ENCODE peak calls at places on chromosomes 6 and 20, in five cellular contexts. One of them, this sample, is unnamed.

GRCh38 chr6:155341130-155341828 is 27.0 kb upstream of the TFB1M start:
- DNase-seq in activated T-helper 1 cell treated with Interleukin-2 at 50 U/mL for 16 hours: no peak
- DNase-seq in kidney tubule cell: peak
- DNase-seq in amygdala: no peak
- DNase-seq in B cell: no peak
- DNase-seq in this sample: no peak

GRCh38 chr6:40492126-40492525 is 95.0 kb downstream of the LRFN2 start:
- DNase-seq in B cell: no peak
- DNase-seq in amygdala: no peak
- DNase-seq in kidney tubule cell: no peak
- DNase-seq in activated T-helper 1 cell treated with Interleukin-2 at 50 U/mL for 16 hours: no peak
- DNase-seq in this sample: no peak

GRCh38 chr20:60365063-60365640 is 406.9 kb downstream of the CDH26 start:
- DNase-seq in amygdala: no peak
- DNase-seq in B cell: no peak
- DNase-seq in activated T-helper 1 cell treated with Interleukin-2 at 50 U/mL for 16 hours: no peak
- DNase-seq in kidney tubule cell: no peak
- DNase-seq in this sample: no peak

GRCh38 chr20:32636821-32637220 is 36.9 kb downstream of the C20orf203 start:
- DNase-seq in B cell: no peak
- DNase-seq in activated T-helper 1 cell treated with Interleukin-2 at 50 U/mL for 16 hours: no peak
- DNase-seq in amygdala: no peak
- DNase-seq in kidney tubule cell: no peak
- DNase-seq in this sample: no peak

GRCh38 chr6:108581237-108581931 is 20.7 kb downstream of the FOXO3 start:
- DNase-seq in kidney tubule cell: peak
- DNase-seq in B cell: no peak
- DNase-seq in amygdala: no peak
- DNase-seq in activated T-helper 1 cell treated with Interleukin-2 at 50 U/mL for 16 hours: no peak
- DNase-seq in this sample: no peak

GRCh38 chr6:106729848-106730247 is 100.5 kb downstream of the QRSL1 start:
- DNase-seq in B cell: no peak
- DNase-seq in amygdala: no peak
- DNase-seq in kidney tubule cell: no peak
- DNase-seq in activated T-helper 1 cell treated with Interleukin-2 at 50 U/mL for 16 hours: no peak
- DNase-seq in this sample: no peak

GRCh38 chr6:132369526-132369925 is 31.7 kb downstream of the MOXD1 start:
- DNase-seq in amygdala: no peak
- DNase-seq in kidney tubule cell: peak
- DNase-seq in activated T-helper 1 cell treated with Interleukin-2 at 50 U/mL for 16 hours: no peak
- DNase-seq in B cell: no peak
- DNase-seq in this sample: no peak

GRCh38 chr6:76681781-76682180 is 609.3 kb upstream of the IMPG1 start:
- DNase-seq in B cell: no peak
- DNase-seq in kidney tubule cell: no peak
- DNase-seq in amygdala: no peak
- DNase-seq in activated T-helper 1 cell treated with Interleukin-2 at 50 U/mL for 16 hours: no peak
- DNase-seq in this sample: no peak

GRCh38 chr6:45727228-45727627 is 288.4 kb downstream of the CLIC5 start:
- DNase-seq in B cell: no peak
- DNase-seq in amygdala: no peak
- DNase-seq in activated T-helper 1 cell treated with Interleukin-2 at 50 U/mL for 16 hours: no peak
- DNase-seq in kidney tubule cell: no peak
- DNase-seq in this sample: no peak

GRCh38 chr6:127102299-127102698 is 16.2 kb upstream of the RSPO3 start:
- DNase-seq in B cell: no peak
- DNase-seq in kidney tubule cell: peak
- DNase-seq in amygdala: no peak
- DNase-seq in activated T-helper 1 cell treated with Interleukin-2 at 50 U/mL for 16 hours: no peak
- DNase-seq in this sample: no peak

GRCh38 chr6:107787589-107787960 is 36.5 kb downstream of the SCML4 start:
- DNase-seq in activated T-helper 1 cell treated with Interleukin-2 at 50 U/mL for 16 hours: no peak
- DNase-seq in kidney tubule cell: no peak
- DNase-seq in B cell: no peak
- DNase-seq in amygdala: no peak
- DNase-seq in this sample: no peak

GRCh38 chr6:104527761-104528415 is 331.8 kb downstream of the HACE1 start:
- DNase-seq in kidney tubule cell: no peak
- DNase-seq in B cell: no peak
- DNase-seq in activated T-helper 1 cell treated with Interleukin-2 at 50 U/mL for 16 hours: no peak
- DNase-seq in amygdala: no peak
- DNase-seq in this sample: no peak

GRCh38 chr20:4998160-4998651 is 3.1 kb downstream of the SLC23A2 start:
- DNase-seq in amygdala: no peak
- DNase-seq in activated T-helper 1 cell treated with Interleukin-2 at 50 U/mL for 16 hours: no peak
- DNase-seq in B cell: peak
- DNase-seq in kidney tubule cell: no peak
- DNase-seq in this sample: no peak

GRCh38 chr6:146876271-146877151 is 277.7 kb downstream of the ADGB start:
- DNase-seq in activated T-helper 1 cell treated with Interleukin-2 at 50 U/mL for 16 hours: no peak
- DNase-seq in amygdala: no peak
- DNase-seq in B cell: peak
- DNase-seq in kidney tubule cell: no peak
- DNase-seq in this sample: no peak

GRCh38 chr6:133938533-133938932 is 14.5 kb upstream of the TBPL1 start:
- DNase-seq in amygdala: no peak
- DNase-seq in activated T-helper 1 cell treated with Interleukin-2 at 50 U/mL for 16 hours: no peak
- DNase-seq in B cell: no peak
- DNase-seq in kidney tubule cell: no peak
- DNase-seq in this sample: no peak

This sample was measured in dorsolateral prefrontal cortex.